ENCODE peak calls at places on chromosomes 7 and 10, in seven cellular contexts. P, E, V, H, Z, B and X are unnamed samples.

GRCh38 chr10:59470570-59470969 is 108.2 kb upstream of the FAM13C start:
- DNase-seq in Z (no peak), P (no peak), V (no peak), B (no peak), H (no peak), E (no peak), X (no peak)

GRCh38 chr10:124916098-124916584 is 25.8 kb upstream of the ZRANB1 start:
- DNase-seq in P (no peak), E (no peak), Z (no peak), B (no peak), V (no peak), H (no peak), X (no peak)

GRCh38 chr7:92716825-92717580 is 119.4 kb downstream of the CDK6 start:
- DNase-seq in Z (no peak), P (no peak), V (no peak), B (no peak), H (no peak), E (no peak), X (no peak)

GRCh38 chr10:43204943-43205671 is 61.8 kb downstream of the RASGEF1A start:
- DNase-seq in V (no peak), H (peak), P (peak), B (peak), Z (no peak), E (peak), X (peak)

GRCh38 chr7:148747274-148747673 is 48.6 kb downstream of the CUL1 start:
- DNase-seq in E (no peak), Z (no peak), H (no peak), V (no peak), P (no peak), B (no peak), X (no peak)

GRCh38 chr10:76150139-76150885 is 718.9 kb downstream of the LRMDA start:
- DNase-seq in E (no peak), V (no peak), P (no peak), B (no peak), H (peak), Z (no peak), X (no peak)

GRCh38 chr7:41205600-41205999 is 497.3 kb downstream of the INHBA start:
- DNase-seq in E (no peak), V (no peak), H (no peak), B (no peak), P (no peak), Z (no peak), X (no peak)

GRCh38 chr7:135713836-135714470 is 14.0 kb downstream of the SLC13A4 start:
- DNase-seq in H (no peak), E (no peak), Z (no peak), B (no peak), P (no peak), V (no peak), X (no peak)

GRCh38 chr7:34157137-34157536 is 251.8 kb downstream of the BMPER start:
- DNase-seq in B (no peak), H (no peak), Z (no peak), P (no peak), E (no peak), V (no peak), X (no peak)

GRCh38 chr10:63696205-63696604 is 175.0 kb downstream of the REEP3 start:
- DNase-seq in E (no peak), V (no peak), Z (no peak), B (no peak), H (no peak), P (no peak), X (no peak)

GRCh38 chr7:45982912-45983719 is 62.0 kb upstream of the IGFBP3 start:
- DNase-seq in B (no peak), V (no peak), P (no peak), E (no peak), Z (no peak), H (no peak), X (no peak)

GRCh38 chr10:56068040-56068439 is 293.0 kb downstream of the ZWINT start:
- DNase-seq in E (no peak), B (no peak), P (no peak), V (no peak), H (no peak), Z (no peak), X (no peak)

GRCh38 chr7:105493928-105494325 is 28.1 kb downstream of the PUS7 start:
- DNase-seq in Z (no peak), P (no peak), H (peak), E (no peak), B (peak), V (no peak), X (no peak)

GRCh38 chr10:97921581-97922377 is 72.1 kb downstream of the GOLGA7B start:
- DNase-seq in P (peak), B (no peak), Z (no peak), H (peak), E (no peak), V (no peak), X (peak)

GRCh38 chr7:133910761-133911160 is 216.4 kb upstream of the LRGUK start:
- DNase-seq in P (no peak), V (no peak), B (no peak), H (no peak), Z (no peak), E (no peak), X (no peak)

GRCh38 chr10:103765981-103766380 is 89.4 kb downstream of the SH3PXD2A start:
- DNase-seq in H (peak), P (peak), V (no peak), Z (peak), B (no peak), E (no peak), X (peak)

GRCh38 chr10:5692476-5693358 is 8.1 kb downstream of the TASOR2 start:
- DNase-seq in Z (peak), P (peak), E (no peak), H (peak), B (no peak), V (no peak), X (peak)

GRCh38 chr7:633381-634018 is 93.0 kb upstream of the DNAAF5 start:
- DNase-seq in E (no peak), B (no peak), Z (no peak), P (peak), V (no peak), H (no peak), X (no peak)

GRCh38 chr7:26291251-26291650 is 411 bp upstream of the SNX10 start:
- DNase-seq in B (no peak), Z (no peak), P (no peak), H (no peak), E (no peak), V (no peak), X (no peak)
- H3K27ac ChIP-seq in B (no peak), Z (no peak), P (no peak), H (peak), E (no peak), V (no peak), X (no peak)

GRCh38 chr10:100889546-100889945 is 23.2 kb upstream of the SLF2 start:
- DNase-seq in B (no peak), V (no peak), P (no peak), H (no peak), E (no peak), Z (no peak), X (no peak)

GRCh38 chr10:100890696-100891271 is 22.0 kb upstream of the SLF2 start:
- DNase-seq in Z (no peak), V (no peak), P (no peak), E (no peak), H (no peak), B (peak), X (no peak)

GRCh38 chr10:100887761-100888296 is 24.9 kb upstream of the SLF2 start:
- DNase-seq in Z (no peak), P (no peak), H (no peak), B (no peak), V (no peak), E (no peak), X (no peak)

GRCh38 chr10:100888957-100889356 is 23.8 kb upstream of the SLF2 start:
- DNase-seq in V (no peak), H (no peak), E (no peak), P (no peak), Z (no peak), B (no peak), X (no peak)

DNA sequence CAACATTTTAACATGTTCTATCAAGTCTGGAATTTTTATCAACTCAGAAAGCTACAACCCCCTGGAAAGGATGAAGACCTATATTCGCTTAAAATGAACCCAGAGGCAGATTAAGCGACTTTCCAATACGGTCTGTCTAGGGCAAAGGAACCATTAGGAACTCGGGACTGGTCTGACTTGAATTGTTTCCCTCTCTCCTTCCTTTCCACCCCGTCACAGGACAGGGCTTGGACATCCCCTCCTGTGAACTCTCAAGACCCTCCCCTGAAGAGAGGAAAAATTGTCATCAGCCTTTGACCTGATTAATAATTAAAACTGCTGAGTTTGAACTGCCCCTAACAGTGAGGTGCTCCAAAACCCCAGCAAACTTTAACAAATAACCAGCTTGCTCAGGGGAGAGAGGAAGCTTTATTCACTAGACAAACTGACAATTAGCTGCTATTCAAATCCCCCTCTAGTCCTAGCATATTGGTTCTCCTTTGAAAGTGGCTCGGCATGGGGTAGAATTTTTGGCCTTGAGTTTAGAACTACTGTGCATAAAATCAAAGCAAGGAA is 22.5 kb upstream of the SLF2 start:
- DNase-seq in P (no peak), B (no peak), Z (no peak), V (no peak), E (no peak), H (no peak), X (no peak)
- H3K27ac ChIP-seq in P (no peak), B (peak), Z (no peak), V (no peak), E (no peak), H (no peak), X (no peak)

GRCh38 chr7:127871226-127871625 is 160.0 kb downstream of the LRRC4 start:
- DNase-seq in H (no peak), B (no peak), V (no peak), Z (no peak), E (no peak), P (no peak), X (no peak)
- H3K27ac ChIP-seq in H (no peak), B (no peak), V (no peak), Z (no peak), E (no peak), P (no peak), X (no peak)

DNA sequence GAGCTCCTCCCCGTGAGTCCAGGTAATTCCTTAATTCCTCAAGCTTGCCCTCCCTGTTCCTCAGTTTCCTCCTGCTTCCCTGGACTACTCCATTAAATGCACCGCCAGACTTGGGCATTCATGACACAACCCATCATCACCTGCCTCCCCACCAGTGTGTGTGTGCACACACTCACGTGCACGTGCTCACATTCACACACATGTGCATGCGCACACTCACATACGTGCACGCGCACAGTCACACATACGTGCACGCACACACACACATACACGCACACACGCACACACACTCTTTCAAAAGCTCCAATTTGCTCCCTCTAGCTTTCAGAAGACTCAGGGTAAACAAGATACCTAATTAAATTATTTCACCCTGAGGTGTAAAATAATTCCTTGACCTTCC is 216.7 kb downstream of the FAM107B start:
- DNase-seq in H (no peak), P (no peak), E (no peak), V (no peak), B (no peak), Z (no peak), X (no peak)
- H3K27ac ChIP-seq in H (peak), P (no peak), E (no peak), V (no peak), B (no peak), Z (no peak), X (peak)